ENCODE peak calls at places on chromosome 21, in nine cellular contexts. Q, A, P, F, S, W, R, L and M are unnamed samples.

GRCh38 chr21:42096593-42096992 is 25.5 kb downstream of the UMODL1 start:
- DNase-seq in L (no peak), R (no peak), S (no peak), A (no peak), W (no peak), F (no peak), Q (no peak), P (no peak), M (no peak)

GRCh38 chr21:30072496-30072895 is 94.1 kb downstream of the CLDN17 start:
- DNase-seq in L (no peak), P (no peak), S (no peak), A (no peak), F (peak; percentile 85), W (peak; percentile 56), Q (no peak), R (no peak), M (no peak)

GRCh38 chr21:42080788-42081083 is 9.6 kb downstream of the UMODL1 start:
- DNase-seq in P (peak; percentile 89), S (no peak), F (no peak), L (no peak), Q (no peak), W (no peak), R (no peak), A (peak; percentile 86), M (no peak)

GRCh38 chr21:34921151-34921550 is 128.0 kb downstream of the RUNX1 start:
- DNase-seq in S (no peak), R (no peak), L (no peak), W (no peak), P (no peak), F (no peak), A (no peak), Q (no peak), M (no peak)

GRCh38 chr21:40568756-40569155 is 278.2 kb downstream of the DSCAM start:
- DNase-seq in Q (no peak), P (no peak), S (no peak), L (no peak), W (no peak), R (no peak), F (no peak), A (no peak), M (no peak)

GRCh38 chr21:28770867-28771661 is 221.6 kb downstream of the LTN1 start:
- DNase-seq in R (no peak), W (no peak), P (peak; percentile 36), L (peak; percentile 72), F (no peak), Q (no peak), A (peak; percentile 74), S (no peak), M (no peak)

GRCh38 chr21:39132248-39132647 is 51.0 kb downstream of the PSMG1 start:
- DNase-seq in P (peak; percentile 45), L (no peak), Q (no peak), R (no peak), S (no peak), W (no peak), A (no peak), F (no peak), M (no peak)

GRCh38 chr21:43278359-43278758 is 109.6 kb downstream of the CRYAA start:
- DNase-seq in W (no peak), P (no peak), S (no peak), L (no peak), F (no peak), R (no peak), A (no peak), Q (no peak), M (no peak)

GRCh38 chr21:29403291-29403690 is 104.6 kb downstream of the BACH1 start:
- DNase-seq in P (peak; percentile 11), A (no peak), R (no peak), F (no peak), L (no peak), W (no peak), Q (no peak), S (no peak), M (no peak)

GRCh38 chr21:44765231-44766013 is 36.2 kb downstream of the UBE2G2 start:
- DNase-seq in F (no peak), L (no peak), P (no peak), Q (no peak), R (no peak), A (no peak), W (no peak), S (no peak), M (no peak)

GRCh38 chr21:37842163-37842919 is 73.9 kb downstream of the KCNJ6 start:
- DNase-seq in S (no peak), W (peak; percentile 69), Q (no peak), A (no peak), R (no peak), F (no peak), L (no peak), P (no peak), M (no peak)
- H3K36me3 ChIP-seq in S (no peaks in the 10 kb centered on the region), W (no peaks in the 10 kb centered on the region), Q (no peaks in the 10 kb centered on the region), A (no peaks in the 10 kb centered on the region), R (no peaks in the 10 kb centered on the region), F (no peaks in the 10 kb centered on the region), L (no peaks in the 10 kb centered on the region), P (no peaks in the 10 kb centered on the region), M (no peaks in the 10 kb centered on the region)

DNA sequence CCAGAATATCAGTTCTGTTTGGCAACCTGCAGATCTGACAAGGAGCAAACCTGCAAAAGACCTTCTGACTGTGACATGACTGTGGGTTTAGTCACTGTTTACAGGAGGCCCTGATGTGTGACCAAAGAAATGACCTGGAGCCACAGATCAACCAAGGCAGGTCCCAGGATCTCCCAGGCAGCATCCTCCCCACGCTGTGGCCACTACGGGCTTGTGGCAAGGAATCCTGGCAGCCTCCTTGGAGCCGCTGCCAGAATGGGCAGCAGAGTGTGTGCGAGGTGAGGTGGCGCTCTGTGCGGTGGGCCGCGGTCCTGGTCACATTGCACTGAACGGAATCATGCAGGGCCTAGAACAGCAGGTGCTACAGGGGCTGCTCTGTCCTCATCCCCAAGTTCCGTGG is 15.9 kb downstream of the MCM3AP start:
- DNase-seq in P (no peak), W (no peak), L (no peak), Q (no peak), R (no peak), F (no peak), A (no peak), S (no peak), M (no peak)
- H3K36me3 ChIP-seq in P (peaks cover 81% of the 10 kb centered on the region), W (peaks cover 72% of the 10 kb centered on the region), L (peaks cover 89% of the 10 kb centered on the region), Q (peaks cover 100% of the 10 kb centered on the region), R (peaks cover 100% of the 10 kb centered on the region), F (peaks cover 38% of the 10 kb centered on the region), A (peaks cover 48% of the 10 kb centered on the region), S (peaks cover 100% of the 10 kb centered on the region), M (peaks cover 100% of the 10 kb centered on the region)

GRCh38 chr21:46120301-46121285 is 22.7 kb downstream of the COL6A2 start:
- DNase-seq in F (no peak), S (peak; percentile 15), L (peak; percentile 64), A (no peak), R (peak; percentile 64), W (no peak), Q (peak; percentile 8), P (no peak), M (peak; percentile 71)
- H3K36me3 ChIP-seq in F (no peaks in the 10 kb centered on the region), S (peaks cover 77% of the 10 kb centered on the region), L (peaks cover 97% of the 10 kb centered on the region), A (peaks cover 86% of the 10 kb centered on the region), R (peaks cover 96% of the 10 kb centered on the region), W (no peaks in the 10 kb centered on the region), Q (peaks cover 91% of the 10 kb centered on the region), P (peaks cover 99% of the 10 kb centered on the region), M (no peaks in the 10 kb centered on the region)

GRCh38 chr21:15874610-15875009 is 144.8 kb downstream of the USP25 start:
- DNase-seq in W (no peak), F (no peak), S (no peak), A (no peak), Q (no peak), R (no peak), L (no peak), P (peak; percentile 55), M (no peak)

GRCh38 chr21:15868940-15869339 is 139.2 kb downstream of the USP25 start:
- DNase-seq in A (no peak), S (no peak), Q (no peak), P (no peak), R (no peak), F (no peak), W (no peak), L (no peak), M (no peak)

GRCh38 chr21:15875286-15875685 is 145.5 kb downstream of the USP25 start:
- DNase-seq in P (no peak), Q (no peak), S (no peak), L (no peak), F (no peak), A (no peak), R (no peak), W (no peak), M (no peak)

GRCh38 chr21:15872236-15872635 is 142.5 kb downstream of the USP25 start:
- DNase-seq in R (no peak), W (no peak), Q (no peak), L (no peak), A (no peak), F (no peak), S (no peak), P (no peak), M (no peak)

DNA sequence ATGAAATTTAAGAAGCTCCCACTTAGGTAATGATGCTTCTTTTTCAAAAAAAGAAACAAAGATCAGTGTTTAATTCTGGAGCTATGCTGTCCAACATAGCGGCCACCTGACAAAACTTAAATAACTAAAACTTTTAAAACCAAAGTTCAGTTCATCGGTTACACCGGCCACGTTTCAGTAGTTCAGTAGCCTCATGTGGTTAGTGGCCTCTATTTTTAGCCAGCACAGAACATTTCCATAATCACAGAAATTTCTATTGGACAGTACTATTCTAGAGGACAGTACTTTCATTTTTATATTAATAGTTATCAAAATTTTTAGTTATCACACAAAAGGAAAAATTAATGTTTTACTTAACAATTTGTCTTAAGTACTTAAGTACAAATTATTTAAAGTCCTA is 141.0 kb downstream of the USP25 start:
- DNase-seq in P (no peak), S (no peak), W (no peak), Q (no peak), A (no peak), L (no peak), F (no peak), R (no peak), M (no peak)
- H3K36me3 ChIP-seq in P (peaks cover 8% of the 10 kb centered on the region), S (peaks cover 97% of the 10 kb centered on the region), W (peaks cover 61% of the 10 kb centered on the region), Q (peaks cover 100% of the 10 kb centered on the region), A (no peaks in the 10 kb centered on the region), L (no peaks in the 10 kb centered on the region), F (peaks cover 7% of the 10 kb centered on the region), R (peaks cover 53% of the 10 kb centered on the region), M (no peaks in the 10 kb centered on the region)

GRCh38 chr21:33286600-33287456 is 20.7 kb downstream of the IL10RB start:
- DNase-seq in S (peak; percentile 63), W (no peak), P (peak; percentile 70), L (no peak), R (no peak), Q (no peak), A (no peak), F (no peak), M (no peak)
- H3K36me3 ChIP-seq in S (peaks cover 34% of the 10 kb centered on the region), W (no peaks in the 10 kb centered on the region), P (peaks cover 20% of the 10 kb centered on the region), L (peaks cover 33% of the 10 kb centered on the region), R (peaks cover 31% of the 10 kb centered on the region), Q (peaks cover 50% of the 10 kb centered on the region), A (peaks cover 28% of the 10 kb centered on the region), F (no peaks in the 10 kb centered on the region), M (peaks cover 98% of the 10 kb centered on the region)